ENCODE peak calls at places on chromosomes 3 and 15, in eight cellular contexts. B is brain microvascular endothelial cell, A is astrocyte of the spinal cord, J is neural crest cell, F is GM12865, Y is upper lobe of right lung, P is PC-9, Z is kidney. N is an unnamed sample.
A peak's percentile ranks its signal among the peaks of the same experiment; 100 is the strongest.

GRCh38 chr3:51198476-51198875 is 186.6 kb upstream of the MANF start:
- DNase-seq in B (no peak), A (peak; percentile 3), J (no peak), F (no peak), Y (no peak), P (no peak), Z (no peak), N (no peak)

GRCh38 chr3:172516318-172517214 is 6.7 kb downstream of the TNFSF10 start:
- DNase-seq in B (peak; percentile 25), A (peak; percentile 87), J (no peak), F (peak; percentile 62), Y (no peak), P (no peak), Z (no peak), N (peak; percentile 60)

GRCh38 chr3:171646357-171647133 is 163.7 kb downstream of the PLD1 start:
- DNase-seq in B (no peak), A (peak; percentile 82), J (no peak), F (peak; percentile 65), Y (no peak), P (peak; percentile 51), Z (no peak), N (no peak)

GRCh38 chr3:27078246-27078913 is 290.8 kb downstream of the NEK10 start:
- DNase-seq in B (no peak), A (no peak), J (no peak), F (no peak), Y (no peak), P (no peak), Z (no peak), N (no peak)

GRCh38 chr3:71066849-71067261 is 516.7 kb downstream of the FOXP1 start:
- DNase-seq in B (peak; percentile 40), A (no peak), J (no peak), F (no peak), Y (no peak), P (no peak), Z (peak; percentile 37), N (peak; percentile 29)

GRCh38 chr3:31790516-31791148 is 190.4 kb downstream of the OSBPL10 start:
- DNase-seq in B (no peak), A (no peak), J (no peak), F (no peak), Y (no peak), P (no peak), Z (no peak), N (no peak)

GRCh38 chr3:29090912-29091597 is 189.8 kb upstream of the RBMS3 start:
- DNase-seq in B (no peak), A (no peak), J (no peak), F (no peak), Y (no peak), P (no peak), Z (no peak), N (no peak)

GRCh38 chr15:94348084-94348483 is 116.7 kb downstream of the MCTP2 start:
- DNase-seq in B (no peak), A (no peak), J (no peak), F (no peak), Y (no peak), P (no peak), Z (no peak), N (no peak)

GRCh38 chr3:187262360-187262759 is 29.2 kb downstream of the MASP1 start:
- DNase-seq in B (no peak), A (no peak), J (no peak), F (no peak), Y (no peak), P (no peak), Z (no peak), N (no peak)

GRCh38 chr15:101308604-101309435 is 13.8 kb upstream of the SNRPA1 start:
- DNase-seq in B (no peak), A (no peak), J (no peak), F (no peak), Y (peak; percentile 40), P (no peak), Z (no peak), N (no peak)

GRCh38 chr3:46372492-46373359 is 2.0 kb downstream of the CCR5 start:
- DNase-seq in B (peak; percentile 9), A (peak; percentile 8), J (no peak), F (peak; percentile 57), Y (no peak), P (no peak), Z (no peak), N (peak; percentile 23)

GRCh38 chr3:46375214-46375613 is 4.5 kb downstream of the CCR5 start:
- DNase-seq in B (no peak), A (no peak), J (no peak), F (no peak), Y (no peak), P (no peak), Z (no peak), N (no peak)

GRCh38 chr3:46375814-46376213 is 5.1 kb downstream of the CCR5 start:
- DNase-seq in B (no peak), A (no peak), J (no peak), F (no peak), Y (no peak), P (no peak), Z (no peak), N (no peak)

GRCh38 chr3:46371802-46372340 is 1.1 kb downstream of the CCR5 start:
- DNase-seq in B (no peak), A (no peak), J (no peak), F (no peak), Y (no peak), P (no peak), Z (no peak), N (no peak)

GRCh38 chr3:46374755-46375154 is 4.0 kb downstream of the CCR5 start:
- DNase-seq in B (no peak), A (no peak), J (no peak), F (no peak), Y (no peak), P (no peak), Z (no peak), N (no peak)
- TF ChIP-seq CTCF in B (no peak), A (no peak), J (no peak), F (no peak), Y (no peak), P (no peak), Z (no peak), N (no peak)

DNA sequence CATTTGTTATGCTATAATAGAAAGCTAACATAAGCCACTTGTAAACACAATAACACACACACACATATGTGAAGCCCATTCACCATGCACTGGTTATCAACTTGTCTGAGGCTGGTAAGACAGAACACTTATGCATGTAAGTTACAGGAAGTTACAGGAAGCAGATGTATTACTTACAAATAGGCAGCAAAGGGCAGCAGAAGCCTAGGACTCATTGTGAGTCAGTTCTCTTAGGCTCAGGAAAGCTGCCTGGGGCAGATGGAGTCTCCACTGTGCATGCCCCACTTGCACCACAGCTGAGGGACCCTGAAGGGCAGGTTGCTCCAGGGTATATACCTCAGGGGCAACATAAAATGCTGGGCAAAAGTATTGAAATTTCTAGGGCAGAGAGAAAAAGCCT is 748.8 kb upstream of the CCDC54 start:
- DNase-seq in B (peak; percentile 25), A (peak; percentile 57), J (no peak), F (no peak), Y (no peak), P (no peak), Z (no peak), N (no peak)
- TF ChIP-seq CTCF in B (peak; percentile 17), A (no peak), J (no peak), F (no peak), Y (no peak), P (no peak), Z (no peak), N (no peak)

DNA sequence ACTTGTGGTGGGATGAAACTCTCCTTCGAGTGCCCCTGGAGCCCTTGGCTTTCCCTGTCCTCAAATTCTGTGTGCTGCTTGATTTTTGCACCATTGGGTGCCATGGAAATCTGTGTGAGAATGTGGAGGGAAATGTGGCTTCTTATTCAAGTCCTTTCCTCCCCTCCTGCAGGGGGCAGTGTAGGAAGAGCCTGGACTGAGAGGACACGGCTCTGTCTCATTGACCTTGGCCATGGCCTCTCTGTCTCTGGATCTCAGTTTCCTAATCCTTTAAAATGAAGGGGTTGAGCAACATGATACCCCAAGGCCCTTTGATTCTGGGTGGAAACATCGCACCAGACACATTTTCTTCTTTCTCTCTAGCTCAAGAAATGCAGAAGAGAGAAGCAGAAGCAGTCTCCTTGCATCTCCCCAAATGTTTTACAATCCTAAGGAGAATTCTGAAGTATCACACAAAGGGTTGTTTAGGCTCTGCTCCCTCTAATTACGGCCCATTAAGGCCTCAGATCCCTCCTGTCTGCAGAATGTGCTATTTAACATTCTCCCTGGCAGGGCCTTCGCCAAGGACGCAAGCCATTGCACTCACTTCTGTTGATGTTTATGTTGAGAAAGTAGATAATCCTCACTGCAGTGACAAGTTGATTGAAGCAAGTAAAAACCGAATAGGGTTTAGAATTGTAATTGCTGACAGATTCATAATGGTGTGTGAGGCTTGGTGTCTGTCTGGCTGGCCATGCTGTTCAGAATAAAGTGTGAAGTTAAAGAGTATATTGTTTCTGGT is 169.1 kb downstream of the TPRG1 start:
- DNase-seq in B (no peak), A (no peak), J (no peak), F (peak; percentile 39), Y (no peak), P (peak; percentile 29), Z (no peak), N (peak; percentile 44)
- TF ChIP-seq CTCF in B (peak; percentile 49), A (peak; percentile 25), J (peak; percentile 47), F (peak; percentile 33), Y (peak; percentile 8), P (no peak), Z (peak; percentile 23), N (peak; percentile 57)

DNA sequence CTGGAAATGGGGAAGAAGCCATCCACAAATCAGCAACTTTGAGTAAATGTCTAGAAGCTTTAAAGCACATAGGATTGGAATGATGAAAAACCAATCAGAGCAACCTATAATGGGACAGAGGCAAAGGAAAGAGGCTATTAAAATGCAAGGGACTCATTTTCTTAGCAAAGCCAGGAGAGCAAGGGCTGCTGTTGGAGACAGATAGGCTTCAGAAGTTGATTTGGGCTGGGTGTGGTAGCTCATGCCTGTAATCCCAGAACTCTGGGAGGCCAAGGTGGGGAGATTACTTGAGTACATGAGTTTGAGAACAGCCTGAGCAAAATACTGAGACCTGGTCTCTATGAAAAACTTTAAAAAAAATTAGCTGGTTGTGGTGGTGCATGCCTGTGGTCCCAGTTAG is 16.1 kb downstream of the ERICH6 start:
- DNase-seq in B (no peak), A (no peak), J (no peak), F (no peak), Y (no peak), P (no peak), Z (no peak), N (no peak)
- TF ChIP-seq CTCF in B (no peak), A (no peak), J (no peak), F (no peak), Y (no peak), P (no peak), Z (no peak), N (no peak)

GRCh38 chr15:80991446-80991845 is 1.8 kb upstream of the MESD start:
- DNase-seq in B (no peak), A (no peak), J (no peak), F (peak; percentile 24), Y (no peak), P (no peak), Z (no peak), N (peak; percentile 13)
- TF ChIP-seq CTCF in B (no peak), A (no peak), J (no peak), F (no peak), Y (peak; percentile 11), P (no peak), Z (no peak), N (no peak)

DNA sequence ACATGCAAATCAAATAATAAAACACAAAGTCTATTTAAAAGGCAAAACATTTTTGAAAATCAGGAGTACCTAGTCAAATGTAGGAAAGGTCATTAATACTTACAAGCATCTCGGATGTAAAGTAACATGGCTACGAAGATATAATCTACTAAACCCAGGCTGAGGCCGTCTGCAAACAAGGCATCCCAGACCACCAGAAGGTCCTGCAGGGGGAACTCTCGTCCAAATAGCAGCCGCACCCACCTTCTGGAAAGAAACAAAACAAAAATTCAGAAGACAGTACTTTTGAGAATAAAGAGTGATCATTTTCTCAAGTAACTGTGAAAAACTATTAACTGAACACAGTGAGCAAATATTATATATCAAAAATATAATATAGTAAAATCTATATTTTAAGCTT is 423.1 kb downstream of the PLCL2 start:
- DNase-seq in B (no peak), A (no peak), J (no peak), F (no peak), Y (no peak), P (no peak), Z (no peak), N (no peak)
- TF ChIP-seq CTCF in B (no peak), A (no peak), J (no peak), F (no peak), Y (no peak), P (no peak), Z (no peak), N (no peak)

N was measured in Calu3.